ENCODE peak calls at places on chromosome 2, in five cellular contexts. C is hippocampal formation, B is Ammon's horn, A is cardiac fibroblast, P is hepatic stellate cell. N is an unnamed sample.

GRCh38 chr2:157046396-157046795 is 211.1 kb upstream of the GALNT5 start:
- DNase-seq in C (no peak), A (no peak), P (no peak), B (no peak), N (no peak)

GRCh38 chr2:124333789-124334188 is 308.7 kb downstream of the CNTNAP5 start:
- DNase-seq in B (no peak), P (no peak), A (no peak), C (no peak), N (no peak)

GRCh38 chr2:220687231-220687843 is 884.8 kb downstream of the EPHA4 start:
- DNase-seq in B (peak), P (peak), C (peak), A (peak), N (peak)

GRCh38 chr2:100260712-100261620 is 61.3 kb downstream of the LONRF2 start:
- DNase-seq in C (peak), A (peak), B (peak), P (peak), N (peak)

GRCh38 chr2:213034578-213034977 is 116.8 kb downstream of the IKZF2 start:
- DNase-seq in B (no peak), A (no peak), C (no peak), P (no peak), N (no peak)

GRCh38 chr2:98564541-98565164 is 43.7 kb downstream of the COA5 start:
- DNase-seq in P (no peak), A (no peak), C (no peak), B (no peak), N (no peak)

GRCh38 chr2:31066594-31066993 is 71.6 kb downstream of the GALNT14 start:
- DNase-seq in A (no peak), C (peak), P (no peak), B (peak), N (no peak)

GRCh38 chr2:101999122-101999789 is 7.5 kb downstream of the IL1R2 start:
- DNase-seq in B (no peak), C (no peak), A (peak), P (no peak), N (no peak)

GRCh38 chr2:42102606-42103450 is 55.0 kb downstream of the PKDCC start:
- DNase-seq in A (peak), B (no peak), P (no peak), C (no peak), N (no peak)

GRCh38 chr2:172408143-172408766 is 19.1 kb upstream of the ITGA6 start:
- DNase-seq in A (no peak), P (no peak), B (no peak), C (no peak), N (peak)

GRCh38 chr2:130372055-130372832 is 16.4 kb downstream of the PTPN18 start:
- DNase-seq in B (peak), A (peak), P (peak), C (peak), N (peak)

GRCh38 chr2:145689277-145689676 is 1169.4 kb upstream of the ZEB2 start:
- DNase-seq in P (no peak), C (no peak), B (no peak), A (no peak), N (no peak)

GRCh38 chr2:215332876-215333600 is 21.2 kb downstream of the ATIC start:
- DNase-seq in B (no peak), P (no peak), C (no peak), A (no peak), N (no peak)

GRCh38 chr2:218964041-218964771 is 4.7 kb downstream of the CDK5R2 start:
- DNase-seq in P (peak), A (peak), B (peak), C (no peak), N (peak)

GRCh38 chr2:164840458-164840929 is 1.1 kb downstream of the COBLL1 start:
- DNase-seq in B (peak), C (no peak), P (peak), A (peak), N (peak)

GRCh38 chr2:237236188-237236587 is 150.5 kb downstream of the COPS8 start:
- DNase-seq in A (peak), B (no peak), C (no peak), P (no peak), N (no peak)

GRCh38 chr2:215505044-215505786 is 69.3 kb upstream of the FN1 start:
- DNase-seq in P (peak), A (peak), B (no peak), C (no peak), N (no peak)

N was measured in WERI-Rb-1.